ENCODE peak calls at places on chromosome X, in seven cellular contexts. One of them, this sample, is unnamed.

GRCh38 chrX:70613295-70613694 is 168.7 kb downstream of the DLG3 start:
- DNase-seq in ovary: no peak
- DNase-seq in esophagus muscularis mucosa: no peak
- DNase-seq in suprapubic skin: no peak
- DNase-seq in sigmoid colon: no peak
- DNase-seq in tibial nerve: no peak
- DNase-seq in transverse colon: no peak
- DNase-seq in this sample: no peak

GRCh38 chrX:110003167-110004156 is 548 bp downstream of the TMEM164 start:
- DNase-seq in ovary: peak; percentile 42
- DNase-seq in esophagus muscularis mucosa: no peak
- DNase-seq in suprapubic skin: peak; percentile 62
- DNase-seq in sigmoid colon: peak; percentile 65
- DNase-seq in tibial nerve: no peak
- DNase-seq in transverse colon: peak; percentile 20
- DNase-seq in this sample: peak; percentile 28

GRCh38 chrX:21907250-21907649 is 33.3 kb upstream of the SMS start:
- DNase-seq in ovary: no peak
- DNase-seq in esophagus muscularis mucosa: no peak
- DNase-seq in suprapubic skin: no peak
- DNase-seq in sigmoid colon: no peak
- DNase-seq in tibial nerve: no peak
- DNase-seq in transverse colon: no peak
- DNase-seq in this sample: no peak

GRCh38 chrX:13688384-13688771 is 550 bp upstream of the RAB9A start:
- DNase-seq in ovary: no peak
- DNase-seq in esophagus muscularis mucosa: no peak
- DNase-seq in suprapubic skin: no peak
- DNase-seq in sigmoid colon: no peak
- DNase-seq in tibial nerve: no peak
- DNase-seq in transverse colon: no peak
- DNase-seq in this sample: no peak

GRCh38 chrX:50211510-50211909 is 6.9 kb downstream of the CCNB3 start:
- DNase-seq in ovary: no peak
- DNase-seq in esophagus muscularis mucosa: no peak
- DNase-seq in suprapubic skin: no peak
- DNase-seq in sigmoid colon: no peak
- DNase-seq in tibial nerve: no peak
- DNase-seq in transverse colon: no peak
- DNase-seq in this sample: no peak

GRCh38 chrX:121858867-121859647 is 811.6 kb downstream of the GLUD2 start:
- DNase-seq in ovary: no peak
- DNase-seq in esophagus muscularis mucosa: no peak
- DNase-seq in suprapubic skin: no peak
- DNase-seq in sigmoid colon: no peak
- DNase-seq in tibial nerve: no peak
- DNase-seq in transverse colon: no peak
- DNase-seq in this sample: no peak

GRCh38 chrX:115598556-115598955 is 37.6 kb downstream of the PLS3 start:
- DNase-seq in ovary: no peak
- DNase-seq in esophagus muscularis mucosa: no peak
- DNase-seq in suprapubic skin: no peak
- DNase-seq in sigmoid colon: no peak
- DNase-seq in tibial nerve: no peak
- DNase-seq in transverse colon: no peak
- DNase-seq in this sample: no peak

GRCh38 chrX:119734897-119735339 is 23.5 kb upstream of the SOWAHD start:
- DNase-seq in ovary: no peak
- DNase-seq in esophagus muscularis mucosa: no peak
- DNase-seq in suprapubic skin: no peak
- DNase-seq in sigmoid colon: peak; percentile 78
- DNase-seq in tibial nerve: no peak
- DNase-seq in transverse colon: peak; percentile 19
- DNase-seq in this sample: peak; percentile 77

GRCh38 chrX:108070891-108071290 is 20.5 kb downstream of the PSMD10 start:
- DNase-seq in ovary: no peak
- DNase-seq in esophagus muscularis mucosa: no peak
- DNase-seq in suprapubic skin: no peak
- DNase-seq in sigmoid colon: no peak
- DNase-seq in tibial nerve: no peak
- DNase-seq in transverse colon: no peak
- DNase-seq in this sample: no peak

GRCh38 chrX:38468758-38469157 is 92.6 kb upstream of the TSPAN7 start:
- DNase-seq in ovary: no peak
- DNase-seq in esophagus muscularis mucosa: no peak
- DNase-seq in suprapubic skin: no peak
- DNase-seq in sigmoid colon: no peak
- DNase-seq in tibial nerve: no peak
- DNase-seq in transverse colon: no peak
- DNase-seq in this sample: no peak
- TF ChIP-seq EP300 in ovary: no peak
- TF ChIP-seq EP300 in esophagus muscularis mucosa: no peak
- TF ChIP-seq EP300 in suprapubic skin: no peak
- TF ChIP-seq EP300 in sigmoid colon: no peak
- TF ChIP-seq EP300 in tibial nerve: no peak
- TF ChIP-seq EP300 in transverse colon: no peak
- TF ChIP-seq EP300 in this sample: no peak

GRCh38 chrX:131747173-131747572 is 203.3 kb downstream of the OR13H1 start:
- DNase-seq in ovary: peak; percentile 80
- DNase-seq in esophagus muscularis mucosa: no peak
- DNase-seq in suprapubic skin: peak; percentile 70
- DNase-seq in sigmoid colon: peak; percentile 89
- DNase-seq in tibial nerve: no peak
- DNase-seq in transverse colon: peak; percentile 86
- DNase-seq in this sample: no peak

GRCh38 chrX:131741103-131741581 is 197.3 kb downstream of the OR13H1 start:
- DNase-seq in ovary: peak; percentile 86
- DNase-seq in esophagus muscularis mucosa: no peak
- DNase-seq in suprapubic skin: peak; percentile 85
- DNase-seq in sigmoid colon: peak; percentile 94
- DNase-seq in tibial nerve: no peak
- DNase-seq in transverse colon: peak; percentile 91
- DNase-seq in this sample: no peak

GRCh38 chrX:131745942-131746489 is 202.1 kb downstream of the OR13H1 start:
- DNase-seq in ovary: no peak
- DNase-seq in esophagus muscularis mucosa: no peak
- DNase-seq in suprapubic skin: no peak
- DNase-seq in sigmoid colon: no peak
- DNase-seq in tibial nerve: no peak
- DNase-seq in transverse colon: no peak
- DNase-seq in this sample: no peak

GRCh38 chrX:131746491-131746968 is 202.7 kb downstream of the OR13H1 start:
- DNase-seq in ovary: peak; percentile 89
- DNase-seq in esophagus muscularis mucosa: no peak
- DNase-seq in suprapubic skin: peak; percentile 86
- DNase-seq in sigmoid colon: peak; percentile 93
- DNase-seq in tibial nerve: no peak
- DNase-seq in transverse colon: peak; percentile 89
- DNase-seq in this sample: peak; percentile 68
- H3K27ac ChIP-seq in ovary: peak overlapping the region; percentile 79
- H3K27ac ChIP-seq in esophagus muscularis mucosa: no peak overlapping the region
- H3K27ac ChIP-seq in suprapubic skin: no peak overlapping the region
- H3K27ac ChIP-seq in sigmoid colon: no peak overlapping the region
- H3K27ac ChIP-seq in tibial nerve: no peak overlapping the region
- H3K27ac ChIP-seq in transverse colon: no peak overlapping the region
- H3K27ac ChIP-seq in this sample: peak overlapping the region; percentile 88

DNA sequence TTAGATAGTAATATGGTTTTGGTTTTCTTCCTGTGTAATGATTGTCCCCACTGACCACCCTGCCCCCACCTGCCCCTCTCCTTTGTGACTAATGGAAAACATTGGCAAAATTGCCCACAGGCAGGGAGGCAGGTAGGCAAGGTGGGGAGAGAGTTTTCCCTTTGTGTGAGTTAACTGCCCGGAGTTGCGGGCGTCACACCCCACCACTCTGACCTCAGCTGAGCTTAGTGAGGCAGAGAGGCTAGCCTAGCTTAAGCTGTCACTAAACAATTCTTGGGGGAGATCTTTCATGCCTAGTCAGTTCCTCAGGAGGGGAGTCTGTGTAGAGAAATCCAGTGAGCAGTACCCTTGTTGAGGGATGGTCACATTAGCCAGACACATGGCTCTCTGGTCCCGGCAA is 245.3 kb downstream of the BCOR start:
- DNase-seq in ovary: no peak
- DNase-seq in esophagus muscularis mucosa: no peak
- DNase-seq in suprapubic skin: no peak
- DNase-seq in sigmoid colon: no peak
- DNase-seq in tibial nerve: no peak
- DNase-seq in transverse colon: no peak
- DNase-seq in this sample: no peak
- TF ChIP-seq EP300 in ovary: no peak
- TF ChIP-seq EP300 in esophagus muscularis mucosa: no peak
- TF ChIP-seq EP300 in suprapubic skin: no peak
- TF ChIP-seq EP300 in sigmoid colon: no peak
- TF ChIP-seq EP300 in tibial nerve: no peak
- TF ChIP-seq EP300 in transverse colon: no peak
- TF ChIP-seq EP300 in this sample: no peak

DNA sequence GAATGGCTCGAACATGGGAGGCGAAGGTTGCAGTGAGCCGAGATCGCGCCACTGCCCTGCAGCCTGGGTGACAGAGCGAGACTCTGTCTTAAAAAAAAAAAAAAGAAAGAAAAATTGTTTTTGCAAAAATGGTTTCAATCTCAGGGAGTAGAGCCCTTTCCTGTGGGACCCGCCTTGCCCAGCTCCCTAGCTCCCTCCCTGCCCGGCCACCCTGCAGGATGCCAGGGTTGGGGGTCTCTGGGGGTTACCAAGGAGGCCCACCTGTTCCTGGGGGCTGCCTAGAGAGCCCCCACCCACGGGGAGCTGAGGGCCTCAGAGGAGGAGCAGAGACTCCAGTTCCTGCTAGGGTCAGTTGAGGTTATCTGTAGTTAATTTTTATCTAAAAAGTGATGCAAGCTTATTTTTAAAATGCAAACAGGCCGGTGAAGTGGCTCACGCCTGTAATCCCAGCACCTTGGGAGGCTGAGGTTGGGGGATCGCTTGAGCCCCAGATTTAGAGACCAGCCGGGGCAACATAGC is 18.7 kb upstream of the PLCXD1 start:
- DNase-seq in ovary: peak; percentile 10
- DNase-seq in esophagus muscularis mucosa: no peak
- DNase-seq in suprapubic skin: no peak
- DNase-seq in sigmoid colon: peak; percentile 44
- DNase-seq in tibial nerve: no peak
- DNase-seq in transverse colon: no peak
- DNase-seq in this sample: no peak
- H3K27ac ChIP-seq in ovary: no peak overlapping the region
- H3K27ac ChIP-seq in esophagus muscularis mucosa: no peak overlapping the region
- H3K27ac ChIP-seq in suprapubic skin: no peak overlapping the region
- H3K27ac ChIP-seq in sigmoid colon: no peak overlapping the region
- H3K27ac ChIP-seq in tibial nerve: no peak overlapping the region
- H3K27ac ChIP-seq in transverse colon: no peak overlapping the region
- H3K27ac ChIP-seq in this sample: no peak overlapping the region

This sample was measured in upper lobe of left lung.